ENCODE peak calls at places on chromosome 5, in seven cellular contexts. P, D, F, K, N, C and Z are unnamed samples.
A peak's percentile ranks its signal among the peaks of the same experiment; 100 is the strongest.

GRCh38 chr5:66807743-66808142 is 211.6 kb downstream of the MAST4 start:
- DNase-seq in K (no peak), P (peak; percentile 32), N (no peak), D (no peak), C (no peak), F (peak; percentile 2), Z (no peak)

GRCh38 chr5:179403426-179404147 is 58.3 kb upstream of the ADAMTS2 start:
- DNase-seq in F (no peak), C (no peak), K (no peak), P (no peak), D (no peak), N (no peak), Z (no peak)

GRCh38 chr5:59236448-59236847 is 653.6 kb downstream of the RAB3C start:
- DNase-seq in N (no peak), C (no peak), F (no peak), D (no peak), K (no peak), P (no peak), Z (no peak)

GRCh38 chr5:171129308-171129707 is 179.7 kb upstream of the TLX3 start:
- DNase-seq in D (no peak), F (no peak), P (no peak), N (peak; percentile 2), C (no peak), K (no peak), Z (no peak)

GRCh38 chr5:179620703-179621350 is 2.6 kb downstream of the HNRNPH1 start:
- DNase-seq in K (no peak), F (peak; percentile 11), N (no peak), C (no peak), D (no peak), P (no peak), Z (no peak)

GRCh38 chr5:56852228-56853000 is 37.1 kb downstream of the MAP3K1 start:
- DNase-seq in P (no peak), N (no peak), K (no peak), F (no peak), D (no peak), C (no peak), Z (no peak)

GRCh38 chr5:111551120-111551519 is 38.8 kb upstream of the STARD4 start:
- DNase-seq in N (no peak), C (no peak), D (no peak), P (no peak), F (no peak), K (no peak), Z (no peak)

GRCh38 chr5:117954341-117954740 is 1034.0 kb downstream of the DTWD2 start:
- DNase-seq in K (no peak), P (no peak), D (no peak), C (no peak), N (no peak), F (no peak), Z (no peak)

GRCh38 chr5:132364319-132364718 is 5.2 kb upstream of the SLC22A5 start:
- DNase-seq in D (no peak), F (peak; percentile 18), P (peak; percentile 34), C (no peak), N (no peak), K (no peak), Z (no peak)

GRCh38 chr5:27328480-27328879 is 290.1 kb upstream of the CDH9 start:
- DNase-seq in P (no peak), C (no peak), F (no peak), D (no peak), N (no peak), K (no peak), Z (no peak)